ENCODE peak calls at places on chromosomes 12 and 14, in nine cellular contexts. X is right cardiac atrium; T is NB4; H is EL; A is stimulated activated CD4-positive, alpha-beta T cell treated with anti-CD3 and anti-CD28 coated beads, Interleukin-1b, Interleukin-23, amount 100 ng/mL, for 24 hours; U is RPMI8226; P is C1 segment of cervical spinal cord; N is progenitor cell of endocrine pancreas; I is activated CD8-positive, alpha-beta memory T cell treated with anti-CD3 and anti-CD28 coated beads for 1 hour. K is an unnamed sample.

GRCh38 chr12:15580431-15580830 is 208.8 kb downstream of the EPS8 start:
- DNase-seq in X (no peak), T (no peak), H (no peak), A (no peak), U (no peak), P (no peak), N (no peak), I (no peak), K (peak)

GRCh38 chr12:1995205-1995896 is 8.9 kb downstream of the DCP1B start:
- DNase-seq in X (no peak), T (peak), H (peak), A (no peak), U (no peak), P (no peak), N (no peak), I (no peak), K (no peak)

GRCh38 chr12:125455556-125455955 is 390.3 kb downstream of the AACS start:
- DNase-seq in X (no peak), T (peak), H (no peak), A (no peak), U (peak), P (no peak), N (no peak), I (no peak), K (peak)

GRCh38 chr14:56733396-56733795 is 76.9 kb downstream of the OTX2 start:
- DNase-seq in X (no peak), T (no peak), H (no peak), A (no peak), U (no peak), P (no peak), N (no peak), I (no peak), K (no peak)

GRCh38 chr12:124738636-124739467 is 124.8 kb downstream of the SCARB1 start:
- DNase-seq in X (peak), T (no peak), H (peak), A (no peak), U (no peak), P (no peak), N (no peak), I (no peak), K (no peak)

GRCh38 chr12:93727195-93727811 is 50.1 kb downstream of the CRADD start:
- DNase-seq in X (no peak), T (no peak), H (no peak), A (no peak), U (no peak), P (no peak), N (no peak), I (no peak), K (no peak)

GRCh38 chr14:93527076-93527692 is 96.4 kb downstream of the UNC79 start:
- DNase-seq in X (no peak), T (peak), H (no peak), A (no peak), U (no peak), P (no peak), N (no peak), I (no peak), K (no peak)

GRCh38 chr14:78690836-78691235 is 520.7 kb downstream of the NRXN3 start:
- DNase-seq in X (no peak), T (no peak), H (no peak), A (no peak), U (no peak), P (no peak), N (no peak), I (no peak), K (no peak)

GRCh38 chr12:108855284-108856169 is 1.9 kb downstream of the SSH1 start:
- DNase-seq in X (no peak), T (peak), H (peak), A (no peak), U (no peak), P (no peak), N (no peak), I (no peak), K (no peak)

GRCh38 chr12:82583756-82584155 is 103.0 kb upstream of the TMTC2 start:
- DNase-seq in X (no peak), T (no peak), H (no peak), A (no peak), U (no peak), P (no peak), N (no peak), I (no peak), K (no peak)

GRCh38 chr14:68792830-68793733 is at the start of gene ZFP36L1:
- DNase-seq in X (peak), T (peak), H (peak), A (peak), U (peak), P (peak), N (peak), I (peak), K (peak)

GRCh38 chr14:84006643-84007137 is 1523.3 kb upstream of the FLRT2 start:
- DNase-seq in X (no peak), T (no peak), H (no peak), A (no peak), U (no peak), P (no peak), N (no peak), I (no peak), K (peak)

GRCh38 chr12:98492580-98493140 is 22.7 kb upstream of the TMPO start:
- DNase-seq in X (no peak), T (no peak), H (no peak), A (no peak), U (no peak), P (no peak), N (no peak), I (no peak), K (no peak)

GRCh38 chr12:52189376-52190174 is 2.2 kb downstream of the KRT80 start:
- DNase-seq in X (peak), T (peak), H (peak), A (no peak), U (no peak), P (no peak), N (no peak), I (no peak), K (no peak)

GRCh38 chr12:80226576-80226975 is 127.2 kb downstream of the OTOGL start:
- DNase-seq in X (no peak), T (no peak), H (peak), A (no peak), U (no peak), P (no peak), N (no peak), I (no peak), K (no peak)

GRCh38 chr12:70652451-70652850 is 15.2 kb upstream of the PTPRB start:
- DNase-seq in X (no peak), T (no peak), H (no peak), A (no peak), U (no peak), P (no peak), N (no peak), I (no peak), K (no peak)